ENCODE peak calls at places on chromosomes 13 and 19, in nine cellular contexts. B, T, L, X, N, I, O, M and S are unnamed samples.

GRCh38 chr13:24746618-24747247 is 17.2 kb upstream of the RNF17 start:
- DNase-seq in B (no peak), T (no peak), X (no peak), I (peak; percentile 59), O (peak; percentile 82), M (no peak), N (no peak), L (no peak), S (no peak)

GRCh38 chr13:86563308-86563707 is 764.1 kb upstream of the SLITRK6 start:
- DNase-seq in T (no peak), N (no peak), L (no peak), B (no peak), X (no peak), O (no peak), I (no peak), M (no peak), S (peak; percentile 64)

GRCh38 chr13:61045197-61045596 is 370.5 kb downstream of the PCDH20 start:
- DNase-seq in T (no peak), N (no peak), X (no peak), I (peak; percentile 3), L (no peak), O (no peak), B (no peak), M (no peak), S (no peak)

GRCh38 chr19:18086590-18087138 is at the start of gene IL12RB1:
- DNase-seq in L (no peak), X (no peak), N (no peak), O (no peak), T (peak; percentile 81), M (no peak), I (peak; percentile 76), B (no peak), S (no peak)

GRCh38 chr13:100514788-100515409 is 73.7 kb downstream of the GGACT start:
- DNase-seq in L (peak; percentile 61), O (peak; percentile 95), M (no peak), T (peak; percentile 90), B (no peak), N (peak; percentile 76), X (peak; percentile 27), I (peak; percentile 75), S (peak; percentile 76)

GRCh38 chr19:18273566-18274302 is 518 bp downstream of the IQCN start:
- DNase-seq in T (no peak), I (no peak), M (no peak), L (no peak), N (no peak), O (no peak), X (no peak), B (no peak), S (no peak)

GRCh38 chr13:73306688-73307087 is 247.9 kb downstream of the KLF5 start:
- DNase-seq in N (no peak), I (no peak), X (no peak), L (no peak), B (no peak), T (no peak), O (no peak), M (no peak), S (no peak)

GRCh38 chr13:72648513-72649065 is 78.8 kb downstream of the MZT1 start:
- DNase-seq in T (no peak), N (no peak), I (no peak), X (no peak), M (no peak), L (no peak), B (no peak), O (no peak), S (no peak)

GRCh38 chr13:104737713-104738112 is 1671.5 kb upstream of the SLC10A2 start:
- DNase-seq in L (no peak), B (no peak), O (no peak), I (no peak), M (no peak), X (no peak), T (no peak), N (no peak), S (peak; percentile 8)

GRCh38 chr19:48254529-48254970 is 1.2 kb downstream of the CARD8 start:
- DNase-seq in M (no peak), I (no peak), B (no peak), T (no peak), N (no peak), O (no peak), X (no peak), L (no peak), S (no peak)

GRCh38 chr13:97301382-97302095 is 79.4 kb downstream of the MBNL2 start:
- DNase-seq in O (no peak), T (no peak), M (no peak), L (no peak), B (no peak), X (no peak), N (no peak), I (no peak), S (no peak)

GRCh38 chr13:110345701-110346100 is 38.6 kb downstream of the COL4A2 start:
- DNase-seq in X (no peak), I (no peak), L (no peak), B (no peak), T (no peak), M (no peak), N (no peak), O (peak; percentile 42), S (no peak)

GRCh38 chr19:48450863-48451262 is 4.5 kb upstream of the KCNJ14 start:
- DNase-seq in B (no peak), T (no peak), X (no peak), I (no peak), O (no peak), M (no peak), N (no peak), L (no peak), S (no peak)

GRCh38 chr19:53157601-53158000 is 1.3 kb downstream of the ZNF347 start:
- DNase-seq in L (no peak), O (no peak), B (no peak), T (no peak), N (no peak), M (no peak), X (no peak), I (no peak), S (peak; percentile 12)

GRCh38 chr13:107275945-107276614 is 708.1 kb upstream of the ARGLU1 start:
- DNase-seq in I (no peak), X (no peak), T (no peak), O (no peak), B (no peak), L (no peak), N (no peak), M (no peak), S (peak; percentile 15)

GRCh38 chr13:71906438-71906837 is 39.4 kb upstream of the DACH1 start:
- DNase-seq in T (no peak), B (no peak), M (no peak), I (no peak), L (no peak), N (no peak), X (no peak), O (no peak), S (no peak)

GRCh38 chr19:6047741-6048231 is 62.5 kb downstream of the RFX2 start:
- DNase-seq in X (no peak), T (peak; percentile 42), M (no peak), O (peak; percentile 84), I (peak; percentile 31), B (no peak), L (no peak), N (peak; percentile 48), S (peak; percentile 46)

GRCh38 chr13:40568672-40569350 is 97.6 kb downstream of the FOXO1 start:
- DNase-seq in O (no peak), N (no peak), T (no peak), M (no peak), B (no peak), L (no peak), X (no peak), I (no peak), S (no peak)

DNA sequence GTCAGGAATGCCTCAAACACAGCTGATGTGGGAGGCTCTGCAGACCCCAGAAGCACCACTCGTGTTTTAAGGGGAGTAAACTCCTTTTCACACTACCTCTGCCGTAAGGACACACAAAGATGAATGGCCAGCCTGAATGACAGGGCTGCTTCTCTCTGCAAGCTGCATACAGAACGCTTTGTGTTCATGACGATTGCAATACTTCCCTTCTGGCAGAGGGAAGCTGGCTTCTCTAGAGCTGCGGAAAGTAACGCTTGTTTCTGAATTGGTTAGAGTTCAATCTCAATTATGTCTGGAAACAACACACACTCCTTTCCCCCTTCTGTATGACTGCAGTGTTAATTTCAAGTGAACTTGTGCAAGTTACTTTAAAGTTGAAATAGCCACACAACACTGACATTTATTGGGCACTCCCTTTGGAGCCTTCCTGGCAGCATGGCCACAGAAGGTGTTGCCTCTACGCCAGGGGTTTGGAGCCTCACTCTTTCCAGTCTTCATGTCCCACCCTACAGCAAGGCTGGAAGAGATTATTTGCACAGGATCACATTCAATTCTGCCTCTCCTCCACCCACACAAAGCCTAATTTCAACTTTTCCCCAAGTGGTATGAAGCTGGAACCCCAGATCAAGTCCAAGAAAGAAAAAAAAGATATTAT is 242.6 kb downstream of the NDFIP2 start:
- DNase-seq in T (no peak), X (no peak), M (no peak), L (no peak), O (no peak), I (no peak), B (no peak), N (no peak), S (no peak)
- H3K4me3 ChIP-seq in T (no peak overlapping the region), X (no peak overlapping the region), M (no peak overlapping the region), L (no peak overlapping the region), O (no peak overlapping the region), I (no peak overlapping the region), B (no peak overlapping the region), N (no peak overlapping the region), S (no peak overlapping the region)

GRCh38 chr13:77019756-77020155 is 7.2 kb downstream of the FBXL3 start:
- DNase-seq in B (no peak), X (no peak), T (no peak), O (no peak), N (no peak), L (no peak), M (no peak), I (no peak), S (no peak)
- TF ChIP-seq CTCF in B (no peak), X (no peak), T (no peak), O (no peak), N (no peak), L (no peak), M (no peak), I (no peak), S (no peak)

DNA sequence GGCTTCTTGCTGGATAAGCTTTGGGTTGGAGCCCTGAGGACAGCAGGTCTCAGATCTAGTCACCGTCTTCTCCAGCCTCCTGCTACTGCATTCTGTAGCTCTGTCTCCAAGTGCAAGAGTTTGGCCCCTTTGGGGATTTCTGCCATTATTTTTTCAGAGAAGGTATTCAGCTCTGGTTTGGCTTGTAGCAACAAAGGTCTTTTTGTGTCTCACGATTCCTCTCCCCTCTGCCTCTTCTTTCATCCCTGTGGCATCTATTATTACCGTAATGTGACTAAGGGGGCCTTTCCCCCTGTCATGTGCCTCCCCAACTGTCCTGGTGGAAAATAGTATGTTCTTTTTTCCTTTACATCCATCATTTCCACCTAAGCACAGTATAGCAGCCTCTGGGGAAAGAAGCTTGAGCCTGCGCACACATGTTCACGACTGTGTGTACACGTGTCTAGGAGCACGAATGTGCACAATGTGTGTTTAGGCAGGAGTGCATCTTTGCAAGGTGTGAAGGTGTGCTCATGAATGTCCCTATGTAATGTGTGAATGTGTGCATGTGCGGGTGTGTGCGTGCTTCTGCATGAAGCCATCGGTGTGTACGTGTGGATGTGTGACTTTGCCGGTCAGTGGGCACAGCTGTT is 273.9 kb downstream of the ZNF536 start:
- DNase-seq in O (peak; percentile 39), M (no peak), L (no peak), N (no peak), I (no peak), B (no peak), X (no peak), T (no peak), S (no peak)
- H3K4me3 ChIP-seq in O (no peak overlapping the region), M (no peak overlapping the region), L (no peak overlapping the region), N (no peak overlapping the region), I (no peak overlapping the region), B (no peak overlapping the region), X (no peak overlapping the region), T (no peak overlapping the region), S (no peak overlapping the region)

GRCh38 chr13:66689628-66690027 is 540.5 kb downstream of the PCDH9 start:
- DNase-seq in X (no peak), I (no peak), N (no peak), O (no peak), B (no peak), T (no peak), L (no peak), M (no peak), S (peak; percentile 37)
- TF ChIP-seq CTCF in X (peak; percentile 42), I (no peak), N (no peak), O (no peak), B (no peak), T (no peak), L (no peak), M (no peak), S (peak; percentile 33)